ENCODE peak calls at places on chromosomes 7 and 10, in ten cellular contexts. F is lower lobe of right lung; Q is tibial artery; H is neural crest cell; D is GM23338; A is BE2C; S is CD4-positive, alpha-beta T cell; I is foreskin fibroblast; L is transverse colon; T is GM20000. K is an unnamed sample.

GRCh38 chr7:103446046-103446520 is at the start of gene SLC26A5:
- DNase-seq in F (peak; percentile 76), Q (no peak), H (peak; percentile 2), D (peak; percentile 81), A (peak; percentile 56), S (no peak), I (peak; percentile 10), L (peak; percentile 62), T (peak; percentile 53), K (peak; percentile 43)

GRCh38 chr7:57328457-57328856 is 121.5 kb upstream of the ZNF716 start:
- DNase-seq in F (no peak), Q (no peak), H (no peak), D (no peak), A (no peak), S (no peak), I (no peak), L (no peak), T (no peak), K (no peak)

GRCh38 chr7:4144801-4145470 is 537.2 kb upstream of the FOXK1 start:
- DNase-seq in F (peak; percentile 51), Q (no peak), H (peak; percentile 44), D (peak; percentile 58), A (peak; percentile 48), S (no peak), I (peak; percentile 74), L (peak; percentile 21), T (no peak), K (peak; percentile 50)

GRCh38 chr7:66047426-66047825 is 28.2 kb upstream of the ASL start:
- DNase-seq in F (no peak), Q (no peak), H (no peak), D (no peak), A (no peak), S (no peak), I (peak; percentile 95), L (no peak), T (no peak), K (no peak)

GRCh38 chr7:110399421-110399820 is 691.5 kb upstream of the LRRN3 start:
- DNase-seq in F (no peak), Q (no peak), H (no peak), D (no peak), A (no peak), S (no peak), I (peak; percentile 2), L (no peak), T (no peak), K (no peak)

GRCh38 chr7:80135306-80136104 is 874 bp downstream of the GNAI1 start:
- DNase-seq in F (no peak), Q (peak; percentile 65), H (no peak), D (peak; percentile 38), A (peak; percentile 20), S (no peak), I (peak; percentile 55), L (peak; percentile 14), T (peak; percentile 41), K (peak; percentile 42)

GRCh38 chr7:2202901-2203550 is 29.7 kb downstream of the MAD1L1 start:
- DNase-seq in F (no peak), Q (peak; percentile 51), H (no peak), D (no peak), A (no peak), S (no peak), I (no peak), L (no peak), T (no peak), K (no peak)

GRCh38 chr7:44767912-44768662 is 19.4 kb downstream of the ZMIZ2 start:
- DNase-seq in F (no peak), Q (peak; percentile 81), H (no peak), D (no peak), A (peak; percentile 43), S (no peak), I (peak; percentile 77), L (peak; percentile 85), T (peak; percentile 84), K (no peak)

GRCh38 chr10:68795886-68796532 is 31.3 kb upstream of the STOX1 start:
- DNase-seq in F (no peak), Q (no peak), H (no peak), D (no peak), A (no peak), S (no peak), I (no peak), L (no peak), T (no peak), K (no peak)

GRCh38 chr10:68796609-68797008 is 30.7 kb upstream of the STOX1 start:
- DNase-seq in F (no peak), Q (no peak), H (no peak), D (no peak), A (no peak), S (no peak), I (peak; percentile 50), L (no peak), T (no peak), K (no peak)

GRCh38 chr10:68790476-68790875 is 36.9 kb upstream of the STOX1 start:
- DNase-seq in F (no peak), Q (no peak), H (no peak), D (no peak), A (no peak), S (no peak), I (no peak), L (no peak), T (no peak), K (no peak)

GRCh38 chr10:68787813-68788212 is 39.5 kb upstream of the STOX1 start:
- DNase-seq in F (no peak), Q (no peak), H (no peak), D (no peak), A (no peak), S (no peak), I (no peak), L (no peak), T (no peak), K (no peak)

GRCh38 chr10:68792115-68792514 is 35.2 kb upstream of the STOX1 start:
- DNase-seq in F (no peak), Q (no peak), H (no peak), D (peak; percentile 11), A (no peak), S (no peak), I (peak; percentile 25), L (no peak), T (no peak), K (no peak)
- TF ChIP-seq CTCF in F (no peak), Q (no peak), H (peak; percentile 53), D (no peak), A (peak; percentile 11), S (no peak), I (no peak), L (no peak), T (no peak), K (no peak)

GRCh38 chr7:50613473-50613872 is 48.3 kb upstream of the DDC start:
- DNase-seq in F (no peak), Q (peak; percentile 38), H (no peak), D (no peak), A (no peak), S (no peak), I (no peak), L (no peak), T (no peak), K (no peak)

GRCh38 chr7:50618281-50618680 is 53.1 kb upstream of the DDC start:
- DNase-seq in F (no peak), Q (no peak), H (no peak), D (no peak), A (no peak), S (no peak), I (no peak), L (no peak), T (no peak), K (no peak)

GRCh38 chr7:50615519-50615845 is 50.3 kb upstream of the DDC start:
- DNase-seq in F (no peak), Q (no peak), H (no peak), D (no peak), A (no peak), S (no peak), I (no peak), L (no peak), T (no peak), K (no peak)

GRCh38 chr7:50612704-50613103 is 47.5 kb upstream of the DDC start:
- DNase-seq in F (no peak), Q (no peak), H (no peak), D (no peak), A (no peak), S (no peak), I (no peak), L (no peak), T (no peak), K (no peak)

DNA sequence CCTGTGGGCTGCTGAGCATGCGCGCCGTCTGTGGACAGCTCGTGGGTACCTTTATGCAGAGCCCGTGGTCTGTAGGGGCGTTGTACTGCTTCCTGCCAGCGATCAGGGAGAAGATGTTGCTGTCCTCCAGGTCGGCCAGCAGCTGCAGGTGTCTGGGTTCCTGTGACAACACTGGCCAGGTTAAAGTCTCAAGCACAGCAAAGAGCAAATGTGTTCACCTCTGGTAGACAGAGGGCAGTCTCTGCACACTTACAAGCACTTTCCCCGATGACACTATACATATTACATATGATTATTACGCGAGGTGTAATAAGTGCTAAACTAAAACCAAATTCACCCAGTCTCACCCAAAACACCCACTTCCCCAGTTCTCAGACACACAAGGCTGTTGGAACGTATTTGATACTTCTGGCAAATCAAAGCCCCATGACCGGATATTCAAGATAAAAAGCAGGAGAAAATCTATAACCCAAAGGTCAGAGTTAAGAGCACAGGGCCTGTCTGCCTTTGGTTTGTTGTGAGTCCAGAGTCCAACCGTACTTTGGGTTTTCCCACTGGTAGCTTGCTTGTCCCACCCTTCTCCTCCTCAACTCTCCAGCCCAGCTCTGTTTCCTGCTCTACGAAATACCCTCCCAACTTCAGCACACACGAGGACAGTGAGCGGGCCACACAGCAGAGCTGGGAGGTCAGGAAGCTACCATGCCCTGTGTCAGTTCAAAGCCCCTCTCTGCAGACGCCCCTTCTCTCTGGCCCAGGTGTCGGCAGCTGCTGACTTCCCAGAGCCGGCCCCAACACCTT is 49.7 kb upstream of the DDC start:
- DNase-seq in F (no peak), Q (no peak), H (no peak), D (no peak), A (no peak), S (no peak), I (peak; percentile 33), L (peak; percentile 39), T (no peak), K (no peak)
- TF ChIP-seq CTCF in F (no peak), Q (peak; percentile 24), H (no peak), D (peak; percentile 40), A (peak; percentile 31), S (no peak), I (peak; percentile 4), L (peak; percentile 54), T (peak; percentile 26), K (no peak)

GRCh38 chr10:5776881-5777197 is 36.4 kb downstream of the GDI2 start:
- DNase-seq in F (no peak), Q (no peak), H (no peak), D (no peak), A (no peak), S (no peak), I (peak; percentile 84), L (no peak), T (no peak), K (no peak)

GRCh38 chr10:5779753-5780152 is 33.5 kb downstream of the GDI2 start:
- DNase-seq in F (no peak), Q (no peak), H (no peak), D (no peak), A (no peak), S (no peak), I (no peak), L (no peak), T (no peak), K (no peak)

GRCh38 chr10:5774987-5775386 is 38.2 kb downstream of the GDI2 start:
- DNase-seq in F (no peak), Q (no peak), H (no peak), D (no peak), A (no peak), S (no peak), I (no peak), L (no peak), T (no peak), K (no peak)

GRCh38 chr10:5775705-5776104 is 37.5 kb downstream of the GDI2 start:
- DNase-seq in F (peak; percentile 64), Q (no peak), H (no peak), D (no peak), A (no peak), S (peak; percentile 80), I (no peak), L (peak; percentile 37), T (peak; percentile 12), K (no peak)

DNA sequence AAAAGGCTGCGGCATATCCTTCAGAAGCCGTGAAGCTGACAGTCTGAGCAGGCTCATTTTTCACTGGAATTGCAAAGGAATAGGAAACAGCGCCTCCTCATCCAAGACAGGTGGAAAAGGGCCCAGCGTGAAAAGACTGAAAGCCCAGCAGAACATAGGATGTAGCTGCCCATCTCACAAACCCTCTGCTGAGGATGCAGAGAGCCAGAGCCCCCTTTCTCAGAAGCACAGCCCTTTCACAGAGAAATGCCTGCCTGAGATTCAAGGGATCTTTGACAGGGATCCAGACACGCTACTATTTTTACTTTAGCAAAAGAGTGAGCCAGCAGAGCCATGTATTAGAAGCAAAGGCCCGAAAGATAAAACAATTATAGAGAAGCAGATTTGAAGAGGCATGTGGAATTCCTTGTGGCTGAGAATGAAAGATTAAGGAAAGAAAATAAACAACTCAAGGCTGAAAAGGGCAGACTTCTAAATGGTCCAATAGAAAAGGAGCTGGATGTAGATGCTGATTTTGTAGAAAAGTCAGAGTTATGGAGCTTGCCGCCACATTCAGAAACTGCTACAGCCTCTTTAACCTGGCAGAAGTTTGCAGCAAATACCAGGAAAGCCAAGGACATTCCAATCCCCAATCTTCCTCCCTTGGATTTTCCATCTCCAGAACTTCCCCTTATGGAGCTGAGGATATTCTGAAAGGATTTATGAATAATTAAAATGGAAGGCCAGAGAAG is 36.9 kb downstream of the GDI2 start:
- DNase-seq in F (no peak), Q (no peak), H (no peak), D (peak; percentile 70), A (no peak), S (no peak), I (no peak), L (no peak), T (no peak), K (no peak)
- TF ChIP-seq CTCF in F (no peak), Q (no peak), H (no peak), D (peak; percentile 60), A (peak; percentile 28), S (no peak), I (no peak), L (no peak), T (no peak), K (no peak)

GRCh38 chr7:143394068-143394467 is 12.9 kb downstream of the ZYX start:
- DNase-seq in F (no peak), Q (peak; percentile 48), H (no peak), D (no peak), A (no peak), S (no peak), I (peak; percentile 28), L (no peak), T (no peak), K (no peak)

GRCh38 chr7:143396625-143397556 is 11.8 kb downstream of the EPHA1 start:
- DNase-seq in F (peak; percentile 63), Q (peak; percentile 72), H (no peak), D (no peak), A (no peak), S (no peak), I (peak; percentile 53), L (no peak), T (no peak), K (no peak)

GRCh38 chr7:143394777-143395176 is 13.6 kb downstream of the ZYX start:
- DNase-seq in F (no peak), Q (peak; percentile 55), H (no peak), D (no peak), A (no peak), S (no peak), I (no peak), L (no peak), T (no peak), K (no peak)

GRCh38 chr7:143396182-143396581 is 12.5 kb downstream of the EPHA1 start:
- DNase-seq in F (no peak), Q (peak; percentile 45), H (no peak), D (no peak), A (no peak), S (no peak), I (no peak), L (no peak), T (no peak), K (no peak)

DNA sequence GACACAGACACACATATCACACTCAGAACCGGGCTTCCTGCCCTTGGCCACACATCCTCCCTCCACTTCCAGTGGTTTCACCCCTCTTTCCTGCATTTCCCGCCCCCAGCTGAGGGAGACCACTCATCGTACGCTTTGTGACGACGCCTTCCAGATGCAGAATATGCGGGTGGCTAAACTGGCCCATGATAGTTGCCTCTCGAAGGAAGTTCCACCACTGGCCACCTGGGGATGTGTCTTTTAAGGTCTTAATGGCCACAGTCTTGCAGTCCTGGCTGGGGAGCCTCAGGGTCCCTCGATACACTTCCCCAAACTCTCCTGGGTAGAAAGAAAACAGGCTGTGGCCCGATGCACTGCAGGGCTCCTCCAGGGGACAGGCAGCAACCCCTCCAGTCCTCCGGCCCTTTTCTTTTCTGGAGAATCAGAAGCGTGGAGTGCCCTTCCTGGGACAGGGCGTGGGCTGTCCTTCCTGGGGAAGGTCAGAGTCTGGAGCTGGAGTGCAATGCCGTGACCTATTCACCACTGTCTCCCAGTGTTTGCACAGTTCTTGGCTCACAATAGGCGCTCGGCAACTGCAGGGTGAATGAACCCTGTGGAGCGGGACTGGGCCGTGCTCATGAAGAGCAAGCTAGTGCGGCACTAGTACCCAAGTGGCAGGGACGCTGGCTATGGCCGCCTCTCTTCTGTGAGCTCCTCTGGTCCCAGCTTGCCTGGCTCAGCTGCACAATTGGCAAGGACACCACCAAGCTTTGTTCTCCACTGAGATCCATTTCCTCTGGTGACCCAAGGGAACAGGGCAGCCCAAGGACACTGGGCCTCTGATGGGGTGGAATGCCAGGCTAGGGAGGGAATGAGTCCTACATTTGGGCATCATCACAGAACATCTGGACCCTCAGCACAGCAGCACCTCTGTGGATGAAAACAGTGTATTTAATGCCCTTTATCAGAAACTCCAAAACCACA is 13.2 kb downstream of the EPHA1 start:
- DNase-seq in F (no peak), Q (peak; percentile 59), H (no peak), D (peak; percentile 63), A (no peak), S (no peak), I (peak; percentile 40), L (no peak), T (no peak), K (no peak)
- TF ChIP-seq CTCF in F (no peak), Q (no peak), H (peak; percentile 38), D (no peak), A (no peak), S (no peak), I (peak; percentile 20), L (peak; percentile 13), T (no peak), K (no peak)

K was measured in mesothelial cell of epicardium.